ENCODE peak calls at places on chromosomes 7 and 10, in seven cellular contexts. D is CD8-positive, alpha-beta T cell; C is heart right ventricle; B is HAP-1; H is fibroblast of lung; M is neural progenitor cell; K is PC-9. V is an unnamed sample.

GRCh38 chr10:1736972-1737221 is 428 bp downstream of the ADARB2 start:
- DNase-seq in D (no peak), C (no peak), B (no peak), H (no peak), M (no peak), K (no peak), V (no peak)

GRCh38 chr10:68043030-68043429 is 32.1 kb downstream of the HERC4 start:
- DNase-seq in D (no peak), C (no peak), B (no peak), H (peak; percentile 55), M (no peak), K (no peak), V (no peak)

GRCh38 chr10:104809288-104810090 is 168.4 kb downstream of the SORCS3 start:
- DNase-seq in D (no peak), C (no peak), B (no peak), H (peak; percentile 42), M (no peak), K (peak; percentile 0), V (no peak)

GRCh38 chr10:119466076-119466475 is 76.4 kb downstream of the RGS10 start:
- DNase-seq in D (no peak), C (no peak), B (no peak), H (no peak), M (no peak), K (no peak), V (no peak)

GRCh38 chr7:158097106-158097505 is 490.5 kb downstream of the PTPRN2 start:
- DNase-seq in D (no peak), C (no peak), B (no peak), H (no peak), M (no peak), K (no peak), V (no peak)

GRCh38 chr7:17535776-17536175 is 237.3 kb downstream of the AHR start:
- DNase-seq in D (no peak), C (no peak), B (no peak), H (peak; percentile 87), M (no peak), K (no peak), V (no peak)

GRCh38 chr7:100065452-100066186 is 15.9 kb downstream of the ZNF3 start:
- DNase-seq in D (no peak), C (no peak), B (no peak), H (peak; percentile 66), M (no peak), K (no peak), V (no peak)

GRCh38 chr7:46852795-46853194 is 729.1 kb downstream of the TNS3 start:
- DNase-seq in D (no peak), C (no peak), B (no peak), H (no peak), M (no peak), K (no peak), V (no peak)

GRCh38 chr7:157470017-157470322 is 133.2 kb downstream of the DNAJB6 start:
- DNase-seq in D (no peak), C (no peak), B (no peak), H (no peak), M (no peak), K (no peak), V (no peak)

GRCh38 chr7:2245883-2246679 is 4.1 kb downstream of the NUDT1 start:
- DNase-seq in D (no peak), C (no peak), B (no peak), H (no peak), M (no peak), K (no peak), V (no peak)

GRCh38 chr7:2248984-2249694 is 7.1 kb downstream of the NUDT1 start:
- DNase-seq in D (no peak), C (peak; percentile 64), B (no peak), H (peak; percentile 96), M (no peak), K (peak; percentile 88), V (no peak)

GRCh38 chr7:2249744-2250323 is 7.8 kb downstream of the NUDT1 start:
- DNase-seq in D (no peak), C (no peak), B (no peak), H (no peak), M (no peak), K (no peak), V (no peak)

GRCh38 chr7:2244404-2244803 is 2.4 kb downstream of the NUDT1 start:
- DNase-seq in D (no peak), C (no peak), B (no peak), H (no peak), M (no peak), K (no peak), V (no peak)

GRCh38 chr7:2247141-2247985 is 5.3 kb downstream of the NUDT1 start:
- DNase-seq in D (no peak), C (no peak), B (no peak), H (no peak), M (peak; percentile 84), K (no peak), V (no peak)
- H3K4me3 ChIP-seq in D (no peak overlapping the region), C (no peak overlapping the region), B (no peak overlapping the region), H (no peak overlapping the region), M (no peak overlapping the region), K (no peak overlapping the region), V (no peak overlapping the region)

GRCh38 chr10:103637855-103638561 is 144.5 kb downstream of the NEURL1 start:
- DNase-seq in D (no peak), C (peak; percentile 73), B (no peak), H (peak; percentile 96), M (peak; percentile 33), K (no peak), V (no peak)

GRCh38 chr10:103643381-103643780 is 149.9 kb downstream of the NEURL1 start:
- DNase-seq in D (no peak), C (no peak), B (no peak), H (no peak), M (no peak), K (no peak), V (no peak)

GRCh38 chr10:103641326-103641725 is 147.8 kb downstream of the NEURL1 start:
- DNase-seq in D (no peak), C (no peak), B (no peak), H (no peak), M (no peak), K (no peak), V (no peak)

GRCh38 chr10:103638948-103639347 is 145.4 kb downstream of the NEURL1 start:
- DNase-seq in D (no peak), C (no peak), B (no peak), H (peak; percentile 66), M (no peak), K (no peak), V (no peak)

GRCh38 chr10:103640436-103641181 is 147.1 kb downstream of the NEURL1 start:
- DNase-seq in D (no peak), C (no peak), B (no peak), H (peak; percentile 55), M (no peak), K (no peak), V (no peak)
- H3K4me1 ChIP-seq in D (no peaks in the 10 kb centered on the region), C (peaks cover 57% of the 10 kb centered on the region), B (no peaks in the 10 kb centered on the region), H (peaks cover 48% of the 10 kb centered on the region), M (peaks cover 29% of the 10 kb centered on the region), K (no peaks in the 10 kb centered on the region), V (no peaks in the 10 kb centered on the region)

DNA sequence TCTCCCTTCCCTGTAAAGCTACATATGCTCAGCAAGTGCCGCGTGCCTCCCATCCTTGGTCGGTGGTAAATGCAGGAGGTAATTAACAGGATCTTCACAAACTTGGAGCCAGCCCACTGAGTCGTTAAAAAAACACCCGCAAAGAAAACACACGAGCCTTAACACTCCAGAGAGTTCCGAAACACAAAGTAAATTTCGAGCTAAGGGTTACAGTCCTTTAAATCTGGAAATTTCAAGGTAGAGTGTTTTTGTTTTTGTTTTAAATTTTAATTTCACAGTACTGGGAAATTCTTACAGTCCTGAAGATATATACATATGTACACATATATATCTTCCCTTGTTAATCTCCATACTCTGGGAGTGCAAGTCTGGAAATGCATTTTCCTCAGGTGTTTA is 1.1 kb downstream of the ST7 start:
- DNase-seq in D (no peak), C (no peak), B (peak; percentile 13), H (no peak), M (no peak), K (no peak), V (no peak)
- H3K4me3 ChIP-seq in D (peak overlapping the region; percentile 58), C (peak overlapping the region; percentile 88), B (peak overlapping the region; percentile 51), H (peak overlapping the region; percentile 48), M (peak overlapping the region; percentile 96), K (peak overlapping the region; percentile 95), V (peak overlapping the region; percentile 63)

DNA sequence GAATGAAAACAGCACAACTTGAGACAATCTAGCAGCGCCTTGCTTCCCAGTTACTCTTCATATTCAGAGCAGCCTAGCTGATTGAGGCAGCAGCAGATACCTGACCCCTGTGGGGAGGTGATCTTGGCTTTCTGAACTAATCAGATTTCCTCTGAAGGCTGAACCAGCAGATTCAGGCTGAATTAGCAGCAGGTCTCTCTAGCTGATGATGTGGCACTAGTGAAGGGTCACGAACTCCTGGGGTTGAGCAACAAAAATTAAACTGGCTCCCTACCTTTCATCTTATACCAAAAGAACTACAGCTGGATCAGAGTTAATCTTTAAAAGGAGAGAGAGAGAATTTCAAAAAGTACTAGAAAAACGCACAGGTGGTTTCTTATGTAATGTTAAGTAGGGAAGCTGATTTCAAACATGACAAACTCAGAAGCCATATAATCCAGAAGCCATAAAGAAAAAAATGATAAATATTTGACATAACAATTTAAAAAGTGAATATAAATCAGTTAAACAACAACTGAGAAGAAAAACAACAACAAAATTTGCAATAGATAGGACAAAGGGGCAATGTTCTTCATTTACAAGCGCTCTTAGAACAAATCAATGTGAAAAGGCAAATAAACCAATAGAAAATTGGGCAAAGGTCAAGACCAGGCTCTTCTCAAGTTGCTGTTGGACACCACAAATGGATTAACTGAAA is 13.5 kb downstream of the SLC25A13 start:
- DNase-seq in D (no peak), C (no peak), B (no peak), H (no peak), M (no peak), K (no peak), V (no peak)
- H3K4me1 ChIP-seq in D (no peaks in the 10 kb centered on the region), C (peaks cover 29% of the 10 kb centered on the region), B (no peaks in the 10 kb centered on the region), H (peaks cover 13% of the 10 kb centered on the region), M (peaks cover 19% of the 10 kb centered on the region), K (peaks cover 31% of the 10 kb centered on the region), V (peaks cover 16% of the 10 kb centered on the region)

V was measured in CD4-positive, alpha-beta memory T cell.